ENCODE peak calls at places on chromosome 22, in eight cellular contexts. Z is activated naive CD8-positive, alpha-beta T cell treated with anti-CD3 and anti-CD28 coated beads, Interleukin-2, amount 50 U/mL, for 16 hours; R is NCI-H345; O is T-cell; L is NCI-H2171 treated with DMSO at 0.1 percent for 48 hours; C is HEK293T; B is activated T-helper 9 cell treated with anti-CD3 and anti-CD28 coated beads, Interleukin-2, amount 50 U/mL, for 16 hours; S is stimulated activated CD8-positive, alpha-beta memory T cell treated with anti-CD3 and anti-CD28 coated beads, Interleukin-15, amount 100 ng/mL, for 24 hours. Q is an unnamed sample.
A peak's percentile ranks its signal among the peaks of the same experiment; 100 is the strongest.

GRCh38 chr22:39559456-39560105 is 11.0 kb upstream of the CACNA1I start:
- DNase-seq in Z (no peak), R (no peak), O (no peak), L (no peak), C (peak; percentile 51), B (no peak), S (no peak), Q (no peak)

GRCh38 chr22:29400576-29400975 is 12.2 kb upstream of the AP1B1 start:
- DNase-seq in Z (no peak), R (no peak), O (no peak), L (no peak), C (no peak), B (no peak), S (no peak), Q (no peak)

GRCh38 chr22:43830931-43831560 is 18.9 kb upstream of the EFCAB6 start:
- DNase-seq in Z (no peak), R (no peak), O (no peak), L (no peak), C (no peak), B (no peak), S (no peak), Q (no peak)

GRCh38 chr22:39617342-39617741 is 46.8 kb downstream of the CACNA1I start:
- DNase-seq in Z (no peak), R (no peak), O (no peak), L (no peak), C (no peak), B (no peak), S (no peak), Q (no peak)

GRCh38 chr22:44596726-44597125 is 98.7 kb upstream of the RTL6 start:
- DNase-seq in Z (no peak), R (no peak), O (no peak), L (peak; percentile 22), C (no peak), B (no peak), S (no peak), Q (no peak)

GRCh38 chr22:19880786-19881569 is 26.3 kb upstream of the GNB1L start:
- DNase-seq in Z (no peak), R (no peak), O (no peak), L (no peak), C (peak; percentile 61), B (no peak), S (no peak), Q (no peak)

GRCh38 chr22:17867160-17867785 is 93.0 kb upstream of the BID start:
- DNase-seq in Z (no peak), R (no peak), O (no peak), L (peak; percentile 7), C (no peak), B (no peak), S (no peak), Q (no peak)

GRCh38 chr22:22546490-22546889 is 12.6 kb downstream of the PRAME start:
- DNase-seq in Z (no peak), R (no peak), O (no peak), L (no peak), C (no peak), B (no peak), S (no peak), Q (no peak)

GRCh38 chr22:33504941-33505647 is 415.2 kb downstream of the LARGE1 start:
- DNase-seq in Z (no peak), R (no peak), O (no peak), L (no peak), C (no peak), B (no peak), S (no peak), Q (no peak)

GRCh38 chr22:37982151-37982838 is 2.1 kb downstream of the SOX10 start:
- DNase-seq in Z (no peak), R (no peak), O (no peak), L (no peak), C (no peak), B (no peak), S (no peak), Q (no peak)

GRCh38 chr22:38006906-38007305 is 22.6 kb upstream of the SOX10 start:
- DNase-seq in Z (no peak), R (no peak), O (no peak), L (no peak), C (no peak), B (no peak), S (no peak), Q (no peak)

GRCh38 chr22:50074551-50075042 is 10.6 kb downstream of the MLC1 start:
- DNase-seq in Z (no peak), R (peak; percentile 74), O (no peak), L (no peak), C (no peak), B (no peak), S (no peak), Q (no peak)

GRCh38 chr22:27719535-27720227 is 81.9 kb downstream of the MN1 start:
- DNase-seq in Z (no peak), R (peak; percentile 47), O (no peak), L (peak; percentile 90), C (peak; percentile 59), B (no peak), S (no peak), Q (no peak)

GRCh38 chr22:32720924-32721323 is 80.6 kb upstream of the TIMP3 start:
- DNase-seq in Z (no peak), R (no peak), O (no peak), L (no peak), C (no peak), B (no peak), S (no peak), Q (no peak)

GRCh38 chr22:35683560-35683959 is 34.1 kb upstream of the APOL5 start:
- DNase-seq in Z (no peak), R (no peak), O (no peak), L (no peak), C (no peak), B (no peak), S (no peak), Q (no peak)

GRCh38 chr22:47547881-47548630 is 785.6 kb downstream of the TBC1D22A start:
- DNase-seq in Z (no peak), R (no peak), O (no peak), L (no peak), C (no peak), B (no peak), S (no peak), Q (no peak)

GRCh38 chr22:50563410-50564160 is 866 bp upstream of the SYCE3 start:
- DNase-seq in Z (no peak), R (no peak), O (no peak), L (no peak), C (no peak), B (no peak), S (no peak), Q (no peak)

GRCh38 chr22:23534201-23534850 is 45.8 kb downstream of the IGLL1 start:
- DNase-seq in Z (no peak), R (no peak), O (no peak), L (no peak), C (no peak), B (no peak), S (no peak), Q (no peak)

GRCh38 chr22:23767673-23768548 is at the start of gene CHCHD10:
- DNase-seq in Z (peak; percentile 58), R (peak; percentile 89), O (peak; percentile 52), L (peak; percentile 70), C (peak; percentile 92), B (peak; percentile 60), S (peak; percentile 59), Q (peak; percentile 78)

GRCh38 chr22:31046591-31047226 is 34.4 kb upstream of the SMTN start:
- DNase-seq in Z (no peak), R (peak; percentile 1), O (no peak), L (no peak), C (no peak), B (no peak), S (no peak), Q (no peak)

GRCh38 chr22:44181912-44182590 is 1.3 kb downstream of the PARVG start:
- DNase-seq in Z (no peak), R (no peak), O (no peak), L (no peak), C (no peak), B (peak; percentile 6), S (no peak), Q (no peak)

GRCh38 chr22:44173154-44173553 is 7.6 kb upstream of the PARVG start:
- DNase-seq in Z (no peak), R (no peak), O (no peak), L (no peak), C (no peak), B (no peak), S (no peak), Q (no peak)

GRCh38 chr22:44615146-44615545 is 86.9 kb upstream of the PRR5 start:
- DNase-seq in Z (no peak), R (no peak), O (no peak), L (no peak), C (no peak), B (no peak), S (no peak), Q (no peak)

GRCh38 chr22:25752615-25753214 is 10.7 kb downstream of the MYO18B start:
- DNase-seq in Z (no peak), R (no peak), O (no peak), L (no peak), C (no peak), B (no peak), S (no peak), Q (no peak)

GRCh38 chr22:17707526-17707925 is 66.7 kb downstream of the BID start:
- DNase-seq in Z (no peak), R (no peak), O (no peak), L (no peak), C (no peak), B (no peak), S (no peak), Q (no peak)

GRCh38 chr22:49404576-49405199 is 423.0 kb downstream of the BRD1 start:
- DNase-seq in Z (no peak), R (no peak), O (no peak), L (no peak), C (no peak), B (no peak), S (no peak), Q (no peak)

GRCh38 chr22:46147471-46148267 is 2.7 kb upstream of the PPARA start:
- DNase-seq in Z (no peak), R (no peak), O (no peak), L (no peak), C (no peak), B (no peak), S (no peak), Q (no peak)

GRCh38 chr22:35894464-35894878 is 134.2 kb downstream of the RBFOX2 start:
- DNase-seq in Z (no peak), R (no peak), O (no peak), L (no peak), C (peak; percentile 19), B (no peak), S (no peak), Q (no peak)

GRCh38 chr22:38802671-38803121 is 8.8 kb upstream of the DNAL4 start:
- DNase-seq in Z (no peak), R (peak; percentile 66), O (no peak), L (peak; percentile 80), C (no peak), B (no peak), S (no peak), Q (no peak)

GRCh38 chr22:17118342-17118741 is 2.8 kb downstream of the TMEM121B start:
- DNase-seq in Z (no peak), R (no peak), O (no peak), L (no peak), C (no peak), B (no peak), S (no peak), Q (no peak)

GRCh38 chr22:44266811-44267760 is 45.7 kb downstream of the SHISAL1 start:
- DNase-seq in Z (no peak), R (no peak), O (no peak), L (no peak), C (no peak), B (no peak), S (no peak), Q (no peak)

GRCh38 chr22:32444068-32444467 is 20.2 kb downstream of the BPIFC start:
- DNase-seq in Z (no peak), R (no peak), O (no peak), L (peak; percentile 35), C (peak; percentile 46), B (no peak), S (no peak), Q (no peak)

GRCh38 chr22:22195265-22196017 is 49.1 kb upstream of the VPREB1 start:
- DNase-seq in Z (peak; percentile 62), R (peak; percentile 57), O (peak; percentile 62), L (peak; percentile 97), C (peak; percentile 90), B (peak; percentile 67), S (peak; percentile 69), Q (peak; percentile 81)

GRCh38 chr22:27306771-27307170 is 494.8 kb downstream of the MN1 start:
- DNase-seq in Z (no peak), R (no peak), O (no peak), L (no peak), C (no peak), B (no peak), S (no peak), Q (no peak)